ENCODE peak calls at places on chromosomes 4 and X, in eight cellular contexts. V, N, H, A, Q, X, Z and U are unnamed samples.

GRCh38 chrX:150486011-150486410 is 82.4 kb upstream of the MTM1 start:
- DNase-seq in H (peak; percentile 66), X (peak; percentile 74), N (no peak), A (peak; percentile 59), V (peak; percentile 60), Q (peak; percentile 79), Z (peak; percentile 62), U (peak; percentile 15)

GRCh38 chr4:189255636-189256035 is 685.0 kb upstream of the FRG1 start:
- DNase-seq in Z (no peak), A (no peak), V (no peak), N (no peak), X (no peak), H (no peak), Q (no peak), U (no peak)

GRCh38 chr4:146916479-146917076 is 29.1 kb downstream of the TTC29 start:
- DNase-seq in V (peak; percentile 8), Q (no peak), N (peak; percentile 2), A (peak; percentile 47), X (peak; percentile 62), Z (peak; percentile 37), H (peak; percentile 78), U (no peak)

GRCh38 chr4:1480720-1481119 is 74.5 kb upstream of the NKX1-1 start:
- DNase-seq in A (no peak), V (no peak), Q (no peak), H (no peak), X (no peak), N (no peak), Z (no peak), U (no peak)

GRCh38 chr4:181854142-181854541 is 389.1 kb upstream of the TENM3 start:
- DNase-seq in H (no peak), N (no peak), A (no peak), X (peak; percentile 1), Z (no peak), Q (no peak), V (no peak), U (peak; percentile 62)

GRCh38 chr4:125013891-125014290 is 300.9 kb upstream of the FAT4 start:
- DNase-seq in X (peak; percentile 11), N (no peak), V (no peak), H (no peak), Q (no peak), A (peak; percentile 28), Z (peak; percentile 53), U (no peak)

GRCh38 chr4:99947608-99948007 is 1.2 kb upstream of the DNAJB14 start:
- DNase-seq in H (peak; percentile 22), X (peak; percentile 31), Q (no peak), Z (peak; percentile 16), A (no peak), V (no peak), N (no peak), U (no peak)

GRCh38 chrX:31268359-31268758 is 196.5 kb upstream of the FTHL17 start:
- DNase-seq in A (peak; percentile 16), Z (peak; percentile 56), V (no peak), H (peak; percentile 9), N (no peak), X (no peak), Q (no peak), U (no peak)

GRCh38 chrX:50988649-50989048 is 78.1 kb downstream of the BMP15 start:
- DNase-seq in N (no peak), V (peak; percentile 15), H (peak; percentile 68), Q (peak; percentile 63), A (peak; percentile 33), Z (peak; percentile 28), X (peak; percentile 53), U (no peak)

GRCh38 chr4:68693325-68694075 is 23.0 kb upstream of the UGT2B15 start:
- DNase-seq in V (no peak), X (no peak), A (no peak), H (no peak), Q (peak; percentile 53), Z (peak; percentile 46), N (no peak), U (no peak)

GRCh38 chrX:49186125-49187027 is at the start of gene PRICKLE3:
- DNase-seq in V (peak; percentile 84), H (peak; percentile 25), X (peak; percentile 77), Q (peak; percentile 93), N (no peak), Z (peak; percentile 82), A (peak; percentile 29), U (no peak)

GRCh38 chr4:59936566-59936965 is 1263.6 kb upstream of the ADGRL3 start:
- DNase-seq in Q (no peak), X (no peak), Z (no peak), N (no peak), V (no peak), H (no peak), A (no peak), U (no peak)

GRCh38 chr4:118921736-118922135 is 33.1 kb downstream of the SYNPO2 start:
- DNase-seq in Q (no peak), X (no peak), N (no peak), V (no peak), H (no peak), A (no peak), Z (no peak), U (no peak)

GRCh38 chr4:11343536-11343935 is 85.2 kb downstream of the HS3ST1 start:
- DNase-seq in N (no peak), Z (peak; percentile 92), A (no peak), Q (peak; percentile 53), H (no peak), V (no peak), X (no peak), U (no peak)

GRCh38 chrX:40685352-40685918 is 38.1 kb upstream of the CXorf38 start:
- DNase-seq in Z (peak; percentile 6), H (no peak), N (no peak), X (no peak), Q (no peak), A (no peak), V (no peak), U (no peak)

GRCh38 chrX:14702145-14702544 is 170.7 kb downstream of the FANCB start:
- DNase-seq in Z (no peak), A (no peak), X (no peak), H (no peak), Q (no peak), N (no peak), V (no peak), U (no peak)

GRCh38 chrX:119503484-119503861 is 35.2 kb downstream of the SLC25A5 start:
- DNase-seq in X (peak; percentile 90), Q (peak; percentile 61), H (peak; percentile 80), V (no peak), N (no peak), A (peak; percentile 81), Z (peak; percentile 53), U (no peak)

GRCh38 chr4:87075876-87076275 is 141.1 kb downstream of the AFF1 start:
- DNase-seq in V (no peak), A (no peak), H (no peak), Z (no peak), X (no peak), N (no peak), Q (no peak), U (no peak)

GRCh38 chrX:370963-371745 is 15.6 kb downstream of the PPP2R3B start:
- DNase-seq in Z (no peak), N (no peak), H (no peak), Q (no peak), X (no peak), A (no peak), V (no peak), U (no peak)

GRCh38 chr4:55020131-55020530 is 105.3 kb downstream of the KDR start:
- DNase-seq in V (no peak), Z (no peak), X (no peak), H (no peak), A (no peak), Q (no peak), N (no peak), U (no peak)

GRCh38 chr4:55018521-55018920 is 106.9 kb downstream of the KDR start:
- DNase-seq in Z (no peak), V (no peak), X (peak; percentile 8), Q (no peak), A (peak; percentile 18), H (peak; percentile 62), N (no peak), U (no peak)

GRCh38 chr4:55021214-55021613 is 104.2 kb downstream of the KDR start:
- DNase-seq in H (no peak), N (no peak), Z (no peak), A (no peak), Q (no peak), V (no peak), X (no peak), U (no peak)

GRCh38 chr4:55018978-55019377 is 106.4 kb downstream of the KDR start:
- DNase-seq in Z (no peak), Q (no peak), X (no peak), V (no peak), A (no peak), H (no peak), N (no peak), U (no peak)

GRCh38 chr4:55023030-55023429 is 102.4 kb downstream of the KDR start:
- DNase-seq in H (no peak), N (no peak), V (no peak), Z (no peak), X (no peak), A (no peak), Q (no peak), U (no peak)
- H3K4me1 ChIP-seq in H (no peaks in the 10 kb centered on the region), N (no peaks in the 10 kb centered on the region), V (no peaks in the 10 kb centered on the region), Z (no peaks in the 10 kb centered on the region), X (no peaks in the 10 kb centered on the region), A (no peaks in the 10 kb centered on the region), Q (peaks cover 23% of the 10 kb centered on the region), U (peaks cover 6% of the 10 kb centered on the region)

DNA sequence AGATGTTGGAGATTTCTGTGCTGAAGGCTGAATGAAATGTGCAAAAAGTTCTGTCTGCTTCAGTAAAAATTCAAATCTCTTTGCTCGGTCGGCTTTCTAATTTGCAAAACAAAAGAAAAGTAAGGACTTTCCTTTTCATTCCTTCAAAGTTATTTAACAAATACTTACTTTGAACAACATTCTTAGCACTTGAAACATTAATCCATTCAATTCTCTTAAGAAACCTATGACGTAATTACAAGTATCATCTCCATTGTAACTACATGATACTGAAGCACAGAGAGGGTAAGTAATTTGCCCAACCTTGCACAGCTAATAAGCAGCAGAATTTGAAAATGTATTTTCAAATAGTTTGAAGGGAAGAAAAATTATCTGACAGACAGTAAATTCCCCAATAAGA is 6.9 kb downstream of the SMARCA1 start:
- DNase-seq in Z (no peak), A (no peak), Q (no peak), X (no peak), V (no peak), H (no peak), N (no peak), U (no peak)
- H3K4me3 ChIP-seq in Z (no peak overlapping the region), A (no peak overlapping the region), Q (no peak overlapping the region), X (no peak overlapping the region), V (no peak overlapping the region), H (no peak overlapping the region), N (no peak overlapping the region), U (no peak overlapping the region)

DNA sequence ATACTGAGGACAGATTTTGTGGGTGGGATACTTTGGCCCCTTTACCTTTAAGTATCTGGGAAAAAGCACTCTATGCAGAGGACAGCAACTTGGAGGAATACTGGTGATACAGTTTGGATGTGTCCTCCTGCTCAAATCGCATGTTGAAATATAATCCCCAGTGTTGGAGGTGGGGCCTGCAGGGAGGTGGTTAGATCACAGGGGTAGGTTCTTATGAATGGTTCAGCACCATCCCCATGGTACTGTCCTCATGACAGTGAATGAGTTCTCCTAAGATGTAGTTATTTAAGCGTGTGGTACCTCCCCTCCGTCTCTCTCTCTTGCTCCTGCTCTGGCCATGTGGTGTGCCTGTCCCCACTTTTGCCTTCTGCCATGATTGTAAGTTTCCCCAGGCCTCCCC is 24.6 kb downstream of the GPAT3 start:
- DNase-seq in Q (no peak), Z (no peak), N (no peak), V (no peak), A (no peak), X (no peak), H (no peak), U (no peak)
- H3K9ac ChIP-seq in Q (no peak overlapping the region), Z (no peak overlapping the region), N (no peak overlapping the region), V (no peak overlapping the region), A (no peak overlapping the region), X (no peak overlapping the region), H (no peak overlapping the region), U (no peak overlapping the region)

GRCh38 chrX:25105251-25105650 is 89.5 kb upstream of the ARX start:
- DNase-seq in Q (peak; percentile 53), V (no peak), X (no peak), Z (peak; percentile 22), H (no peak), A (no peak), N (no peak), U (no peak)
- H3K4me1 ChIP-seq in Q (no peaks in the 10 kb centered on the region), V (no peaks in the 10 kb centered on the region), X (no peaks in the 10 kb centered on the region), Z (no peaks in the 10 kb centered on the region), H (no peaks in the 10 kb centered on the region), A (no peaks in the 10 kb centered on the region), N (no peaks in the 10 kb centered on the region), U (no peaks in the 10 kb centered on the region)